ENCODE peak calls at places on chromosomes 6 and 20, in ten cellular contexts. V is fibroblast of lung, H is bronchial epithelial cell, N is PC-3, D is BJ, R is psoas muscle, M is prostate gland, E is suprapubic skin, J is fibroblast of the aortic adventitia, G is astrocyte. U is an unnamed sample.

GRCh38 chr6:152874846-152875568 is 107.8 kb downstream of the FBXO5 start:
- DNase-seq in G (no peak), R (no peak), E (no peak), N (no peak), J (no peak), H (no peak), V (no peak), D (no peak), M (no peak), U (no peak)

GRCh38 chr6:41406821-41407787 is 71.7 kb downstream of the NCR2 start:
- DNase-seq in J (no peak), H (no peak), M (no peak), V (peak; percentile 14), R (no peak), G (no peak), E (no peak), N (no peak), D (no peak), U (no peak)

GRCh38 chr20:50061151-50062005 is 51.6 kb downstream of the UBE2V1 start:
- DNase-seq in N (no peak), E (no peak), M (no peak), G (no peak), H (no peak), V (no peak), R (no peak), D (no peak), J (no peak), U (no peak)

GRCh38 chr6:149694926-149695325 is 23.0 kb downstream of the LATS1 start:
- DNase-seq in E (no peak), H (no peak), M (no peak), N (no peak), R (no peak), D (no peak), J (no peak), G (no peak), V (no peak), U (no peak)

GRCh38 chr6:30071081-30071818 is 4.3 kb downstream of the PPP1R11 start:
- DNase-seq in D (no peak), R (peak; percentile 29), H (no peak), J (peak; percentile 11), E (no peak), M (no peak), G (peak; percentile 13), V (peak; percentile 40), N (no peak), U (no peak)

GRCh38 chr6:140773276-140773675 is 1359.4 kb upstream of the GJE1 start:
- DNase-seq in G (peak; percentile 10), E (no peak), J (peak; percentile 10), N (peak; percentile 10), M (no peak), R (no peak), D (no peak), V (peak; percentile 23), H (peak; percentile 57), U (no peak)

GRCh38 chr6:818191-818590 is 125.3 kb upstream of the EXOC2 start:
- DNase-seq in G (no peak), D (no peak), R (no peak), H (peak; percentile 77), V (no peak), M (no peak), J (no peak), N (no peak), E (no peak), U (no peak)

GRCh38 chr6:39565948-39566347 is 159.3 kb downstream of the KIF6 start:
- DNase-seq in N (no peak), E (no peak), M (no peak), H (no peak), J (no peak), G (no peak), V (no peak), D (no peak), R (no peak), U (no peak)

GRCh38 chr20:1876217-1876921 is 18.8 kb upstream of the SIRPA start:
- DNase-seq in N (peak; percentile 55), R (no peak), J (no peak), M (no peak), E (no peak), H (peak; percentile 77), D (no peak), V (no peak), G (no peak), U (no peak)

GRCh38 chr6:42532038-42532669 is 31.7 kb upstream of the UBR2 start:
- DNase-seq in M (peak; percentile 24), V (peak; percentile 68), H (peak; percentile 52), N (peak; percentile 75), J (peak; percentile 79), R (no peak), G (peak; percentile 66), E (no peak), D (no peak), U (no peak)

GRCh38 chr20:41181567-41181966 is 44.2 kb downstream of the PLCG1 start:
- DNase-seq in G (no peak), V (no peak), E (no peak), N (no peak), M (no peak), J (no peak), D (no peak), R (no peak), H (no peak), U (no peak)

GRCh38 chr6:44734886-44735630 is 347.6 kb downstream of the CDC5L start:
- DNase-seq in J (no peak), V (no peak), R (no peak), H (no peak), G (no peak), M (no peak), D (no peak), N (no peak), E (no peak), U (no peak)

GRCh38 chr20:61449916-61450315 is 197.9 kb downstream of the CDH4 start:
- DNase-seq in H (no peak), D (no peak), N (no peak), E (no peak), G (no peak), M (no peak), V (no peak), J (no peak), R (no peak), U (no peak)

GRCh38 chr20:57941572-57942381 is 232.0 kb upstream of the PMEPA1 start:
- DNase-seq in H (peak; percentile 12), R (no peak), V (no peak), N (peak; percentile 57), E (no peak), M (peak; percentile 33), D (no peak), J (no peak), G (no peak), U (no peak)

GRCh38 chr6:16239090-16239797 is 857 bp downstream of the GMPR start:
- DNase-seq in V (peak; percentile 30), G (no peak), N (peak; percentile 84), H (no peak), M (peak; percentile 86), E (peak; percentile 86), D (no peak), J (peak; percentile 56), R (peak; percentile 83), U (no peak)

GRCh38 chr20:59403261-59403961 is 103.0 kb downstream of the EDN3 start:
- DNase-seq in N (peak; percentile 52), G (no peak), V (no peak), R (peak; percentile 45), E (no peak), M (peak; percentile 15), D (no peak), J (no peak), H (no peak), U (no peak)

GRCh38 chr6:42131531-42131930 is 10.9 kb downstream of the C6orf132 start:
- DNase-seq in G (peak; percentile 79), M (no peak), E (no peak), H (peak; percentile 52), J (peak; percentile 67), R (no peak), N (peak; percentile 90), V (peak; percentile 85), D (no peak), U (no peak)

GRCh38 chr6:73180076-73180717 is 45.1 kb downstream of the KHDC1L start:
- DNase-seq in N (peak; percentile 1), J (no peak), E (no peak), V (peak; percentile 54), H (peak; percentile 57), R (no peak), G (peak; percentile 32), D (no peak), M (no peak), U (peak; percentile 3)
- H3K4me3 ChIP-seq in N (peak overlapping the region; percentile 66), J (peak overlapping the region; percentile 52), E (no peak overlapping the region), V (no peak overlapping the region), H (no peak overlapping the region), R (peak overlapping the region; percentile 42), G (peak overlapping the region; percentile 53), D (no peak overlapping the region), M (no peak overlapping the region), U (no peak overlapping the region)

DNA sequence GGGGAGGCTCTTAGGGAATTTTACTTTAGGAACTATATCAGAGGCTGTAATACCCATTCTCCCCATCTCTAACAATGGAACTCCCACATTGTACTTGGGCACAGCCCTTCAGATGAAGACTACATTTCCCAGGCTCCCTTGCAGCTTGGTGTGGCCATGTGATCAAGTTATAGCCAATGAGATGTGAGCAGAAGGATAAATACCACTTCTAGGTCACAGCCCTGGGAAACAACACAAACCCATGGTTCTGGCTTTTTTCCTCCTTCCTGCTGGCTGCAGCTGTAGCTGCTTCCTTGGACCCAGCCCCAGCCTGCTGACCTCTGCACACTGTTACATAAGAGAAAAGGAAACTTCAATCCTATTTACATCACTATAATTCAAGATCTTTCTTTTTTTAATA is 445.9 kb upstream of the JARID2 start:
- DNase-seq in E (no peak), G (peak; percentile 62), H (peak; percentile 85), M (peak; percentile 16), D (no peak), J (peak; percentile 85), V (peak; percentile 71), R (peak; percentile 35), N (peak; percentile 72), U (no peak)
- TF ChIP-seq CTCF in E (no peak), G (no peak), H (no peak), M (no peak), D (no peak), J (no peak), V (no peak), R (no peak), N (no peak), U (no peak)

GRCh38 chr6:160766657-160767018 is 64.6 kb downstream of the PLG start:
- DNase-seq in E (no peak), H (no peak), M (no peak), V (no peak), J (no peak), R (no peak), D (no peak), G (no peak), N (no peak), U (no peak)
- H3K4me3 ChIP-seq in E (peak overlapping the region; percentile 59), H (peak overlapping the region; percentile 50), M (peak overlapping the region; percentile 48), V (no peak overlapping the region), J (no peak overlapping the region), R (peak overlapping the region; percentile 32), D (no peak overlapping the region), G (peak overlapping the region; percentile 60), N (no peak overlapping the region), U (no peak overlapping the region)

GRCh38 chr6:118260833-118261232 is 287.3 kb upstream of the PLN start:
- DNase-seq in N (no peak), G (no peak), D (no peak), J (no peak), E (no peak), M (no peak), H (peak; percentile 10), R (no peak), V (no peak), U (no peak)

GRCh38 chr6:118269659-118270058 is 278.4 kb upstream of the PLN start:
- DNase-seq in N (no peak), G (no peak), D (no peak), J (no peak), V (no peak), H (no peak), R (no peak), M (no peak), E (no peak), U (no peak)

GRCh38 chr6:118263929-118264486 is 284.1 kb upstream of the PLN start:
- DNase-seq in V (peak; percentile 29), M (no peak), D (no peak), G (peak; percentile 8), J (peak; percentile 30), E (no peak), N (peak; percentile 27), R (no peak), H (peak; percentile 9), U (no peak)
- TF ChIP-seq CTCF in V (peak; percentile 48), M (no peak), D (no peak), G (peak; percentile 43), J (peak; percentile 23), E (no peak), N (peak; percentile 51), R (peak; percentile 60), H (peak; percentile 5), U (no peak)